ENCODE peak calls at places on chromosome 17, in nine cellular contexts. One of them, this sample, is unnamed.

GRCh38 chr17:73575470-73576235 is 68.6 kb downstream of the SDK2 start:
- DNase-seq in suprapubic skin: no peak
- DNase-seq in HEK293T: no peak
- DNase-seq in stimulated activated CD4-positive, alpha-beta T cell treated with anti-CD3 and anti-CD28 coated beads, Interleukin-12 subunit alpha, Interleukin-12 subunit beta, amount 100 ng/mL, for 4 hours: no peak
- DNase-seq in M059J: no peak
- DNase-seq in lower lobe of right lung: no peak
- DNase-seq in NCI-H2081: peak
- DNase-seq in HFFc6: no peak
- DNase-seq in activated T-helper 1 cell treated with anti-CD3 and anti-CD28 coated beads, Interleukin-12 subunit alpha, Interleukin-12 subunit beta, Interleukin-2, Interleukin-4 antibody, amounts not matched to agents 30 ng/mL and 10 ng/mL and 1 ng/mL, durations not matched to agents 14 hours and 24 hours and 36 hours: no peak
- DNase-seq in this sample: peak

GRCh38 chr17:38777641-38778250 is 21.6 kb downstream of the PIP4K2B start:
- DNase-seq in activated T-helper 1 cell treated with anti-CD3 and anti-CD28 coated beads, Interleukin-12 subunit alpha, Interleukin-12 subunit beta, Interleukin-2, Interleukin-4 antibody, amounts not matched to agents 30 ng/mL and 10 ng/mL and 1 ng/mL, durations not matched to agents 14 hours and 24 hours and 36 hours: no peak
- DNase-seq in NCI-H2081: no peak
- DNase-seq in M059J: no peak
- DNase-seq in lower lobe of right lung: no peak
- DNase-seq in suprapubic skin: no peak
- DNase-seq in stimulated activated CD4-positive, alpha-beta T cell treated with anti-CD3 and anti-CD28 coated beads, Interleukin-12 subunit alpha, Interleukin-12 subunit beta, amount 100 ng/mL, for 4 hours: no peak
- DNase-seq in HEK293T: no peak
- DNase-seq in HFFc6: peak
- DNase-seq in this sample: no peak

GRCh38 chr17:75238684-75239191 is 22.7 kb downstream of the GGA3 start:
- DNase-seq in suprapubic skin: no peak
- DNase-seq in lower lobe of right lung: no peak
- DNase-seq in HFFc6: peak
- DNase-seq in activated T-helper 1 cell treated with anti-CD3 and anti-CD28 coated beads, Interleukin-12 subunit alpha, Interleukin-12 subunit beta, Interleukin-2, Interleukin-4 antibody, amounts not matched to agents 30 ng/mL and 10 ng/mL and 1 ng/mL, durations not matched to agents 14 hours and 24 hours and 36 hours: peak
- DNase-seq in NCI-H2081: peak
- DNase-seq in M059J: peak
- DNase-seq in HEK293T: peak
- DNase-seq in stimulated activated CD4-positive, alpha-beta T cell treated with anti-CD3 and anti-CD28 coated beads, Interleukin-12 subunit alpha, Interleukin-12 subunit beta, amount 100 ng/mL, for 4 hours: peak
- DNase-seq in this sample: no peak

GRCh38 chr17:4902540-4902939 is 358 bp downstream of the CHRNE start:
- DNase-seq in activated T-helper 1 cell treated with anti-CD3 and anti-CD28 coated beads, Interleukin-12 subunit alpha, Interleukin-12 subunit beta, Interleukin-2, Interleukin-4 antibody, amounts not matched to agents 30 ng/mL and 10 ng/mL and 1 ng/mL, durations not matched to agents 14 hours and 24 hours and 36 hours: no peak
- DNase-seq in suprapubic skin: no peak
- DNase-seq in HEK293T: no peak
- DNase-seq in lower lobe of right lung: peak
- DNase-seq in NCI-H2081: no peak
- DNase-seq in stimulated activated CD4-positive, alpha-beta T cell treated with anti-CD3 and anti-CD28 coated beads, Interleukin-12 subunit alpha, Interleukin-12 subunit beta, amount 100 ng/mL, for 4 hours: no peak
- DNase-seq in M059J: no peak
- DNase-seq in HFFc6: no peak
- DNase-seq in this sample: no peak

GRCh38 chr17:781920-782731 is at the start of the genes GLOD4 and MRM3:
- DNase-seq in HEK293T: peak
- DNase-seq in M059J: peak
- DNase-seq in stimulated activated CD4-positive, alpha-beta T cell treated with anti-CD3 and anti-CD28 coated beads, Interleukin-12 subunit alpha, Interleukin-12 subunit beta, amount 100 ng/mL, for 4 hours: peak
- DNase-seq in suprapubic skin: peak
- DNase-seq in NCI-H2081: peak
- DNase-seq in activated T-helper 1 cell treated with anti-CD3 and anti-CD28 coated beads, Interleukin-12 subunit alpha, Interleukin-12 subunit beta, Interleukin-2, Interleukin-4 antibody, amounts not matched to agents 30 ng/mL and 10 ng/mL and 1 ng/mL, durations not matched to agents 14 hours and 24 hours and 36 hours: peak
- DNase-seq in lower lobe of right lung: peak
- DNase-seq in HFFc6: peak
- DNase-seq in this sample: peak

GRCh38 chr17:57312242-57312641 is 55.9 kb downstream of the MSI2 start:
- DNase-seq in M059J: no peak
- DNase-seq in stimulated activated CD4-positive, alpha-beta T cell treated with anti-CD3 and anti-CD28 coated beads, Interleukin-12 subunit alpha, Interleukin-12 subunit beta, amount 100 ng/mL, for 4 hours: no peak
- DNase-seq in activated T-helper 1 cell treated with anti-CD3 and anti-CD28 coated beads, Interleukin-12 subunit alpha, Interleukin-12 subunit beta, Interleukin-2, Interleukin-4 antibody, amounts not matched to agents 30 ng/mL and 10 ng/mL and 1 ng/mL, durations not matched to agents 14 hours and 24 hours and 36 hours: no peak
- DNase-seq in HFFc6: no peak
- DNase-seq in HEK293T: no peak
- DNase-seq in lower lobe of right lung: no peak
- DNase-seq in suprapubic skin: no peak
- DNase-seq in NCI-H2081: no peak
- DNase-seq in this sample: no peak

GRCh38 chr17:19641687-19642372 is 6.7 kb upstream of the ALDH3A2 start:
- DNase-seq in stimulated activated CD4-positive, alpha-beta T cell treated with anti-CD3 and anti-CD28 coated beads, Interleukin-12 subunit alpha, Interleukin-12 subunit beta, amount 100 ng/mL, for 4 hours: no peak
- DNase-seq in suprapubic skin: no peak
- DNase-seq in HEK293T: no peak
- DNase-seq in NCI-H2081: no peak
- DNase-seq in HFFc6: no peak
- DNase-seq in activated T-helper 1 cell treated with anti-CD3 and anti-CD28 coated beads, Interleukin-12 subunit alpha, Interleukin-12 subunit beta, Interleukin-2, Interleukin-4 antibody, amounts not matched to agents 30 ng/mL and 10 ng/mL and 1 ng/mL, durations not matched to agents 14 hours and 24 hours and 36 hours: no peak
- DNase-seq in lower lobe of right lung: no peak
- DNase-seq in M059J: no peak
- DNase-seq in this sample: no peak

GRCh38 chr17:35947156-35947585 is 3.7 kb upstream of the LYZL6 start:
- DNase-seq in stimulated activated CD4-positive, alpha-beta T cell treated with anti-CD3 and anti-CD28 coated beads, Interleukin-12 subunit alpha, Interleukin-12 subunit beta, amount 100 ng/mL, for 4 hours: peak
- DNase-seq in HEK293T: peak
- DNase-seq in HFFc6: peak
- DNase-seq in lower lobe of right lung: no peak
- DNase-seq in NCI-H2081: peak
- DNase-seq in suprapubic skin: no peak
- DNase-seq in activated T-helper 1 cell treated with anti-CD3 and anti-CD28 coated beads, Interleukin-12 subunit alpha, Interleukin-12 subunit beta, Interleukin-2, Interleukin-4 antibody, amounts not matched to agents 30 ng/mL and 10 ng/mL and 1 ng/mL, durations not matched to agents 14 hours and 24 hours and 36 hours: peak
- DNase-seq in M059J: peak
- DNase-seq in this sample: no peak

GRCh38 chr17:38910325-38910724 is 15.1 kb upstream of the LASP1NB start:
- DNase-seq in lower lobe of right lung: peak
- DNase-seq in activated T-helper 1 cell treated with anti-CD3 and anti-CD28 coated beads, Interleukin-12 subunit alpha, Interleukin-12 subunit beta, Interleukin-2, Interleukin-4 antibody, amounts not matched to agents 30 ng/mL and 10 ng/mL and 1 ng/mL, durations not matched to agents 14 hours and 24 hours and 36 hours: no peak
- DNase-seq in HFFc6: no peak
- DNase-seq in NCI-H2081: no peak
- DNase-seq in HEK293T: no peak
- DNase-seq in suprapubic skin: peak
- DNase-seq in M059J: no peak
- DNase-seq in stimulated activated CD4-positive, alpha-beta T cell treated with anti-CD3 and anti-CD28 coated beads, Interleukin-12 subunit alpha, Interleukin-12 subunit beta, amount 100 ng/mL, for 4 hours: no peak
- DNase-seq in this sample: no peak

GRCh38 chr17:42519546-42520444 is 16.2 kb upstream of the NAGLU start:
- DNase-seq in stimulated activated CD4-positive, alpha-beta T cell treated with anti-CD3 and anti-CD28 coated beads, Interleukin-12 subunit alpha, Interleukin-12 subunit beta, amount 100 ng/mL, for 4 hours: no peak
- DNase-seq in M059J: peak
- DNase-seq in activated T-helper 1 cell treated with anti-CD3 and anti-CD28 coated beads, Interleukin-12 subunit alpha, Interleukin-12 subunit beta, Interleukin-2, Interleukin-4 antibody, amounts not matched to agents 30 ng/mL and 10 ng/mL and 1 ng/mL, durations not matched to agents 14 hours and 24 hours and 36 hours: no peak
- DNase-seq in suprapubic skin: peak
- DNase-seq in HEK293T: no peak
- DNase-seq in HFFc6: peak
- DNase-seq in NCI-H2081: no peak
- DNase-seq in lower lobe of right lung: peak
- DNase-seq in this sample: peak

GRCh38 chr17:47604268-47604927 is 45.3 kb upstream of the KPNB1 start:
- DNase-seq in activated T-helper 1 cell treated with anti-CD3 and anti-CD28 coated beads, Interleukin-12 subunit alpha, Interleukin-12 subunit beta, Interleukin-2, Interleukin-4 antibody, amounts not matched to agents 30 ng/mL and 10 ng/mL and 1 ng/mL, durations not matched to agents 14 hours and 24 hours and 36 hours: no peak
- DNase-seq in HEK293T: no peak
- DNase-seq in HFFc6: peak
- DNase-seq in M059J: peak
- DNase-seq in stimulated activated CD4-positive, alpha-beta T cell treated with anti-CD3 and anti-CD28 coated beads, Interleukin-12 subunit alpha, Interleukin-12 subunit beta, amount 100 ng/mL, for 4 hours: no peak
- DNase-seq in lower lobe of right lung: no peak
- DNase-seq in suprapubic skin: no peak
- DNase-seq in NCI-H2081: peak
- DNase-seq in this sample: no peak

GRCh38 chr17:57949649-57950048 is 5.6 kb downstream of the CUEDC1 start:
- DNase-seq in stimulated activated CD4-positive, alpha-beta T cell treated with anti-CD3 and anti-CD28 coated beads, Interleukin-12 subunit alpha, Interleukin-12 subunit beta, amount 100 ng/mL, for 4 hours: no peak
- DNase-seq in M059J: peak
- DNase-seq in HFFc6: peak
- DNase-seq in activated T-helper 1 cell treated with anti-CD3 and anti-CD28 coated beads, Interleukin-12 subunit alpha, Interleukin-12 subunit beta, Interleukin-2, Interleukin-4 antibody, amounts not matched to agents 30 ng/mL and 10 ng/mL and 1 ng/mL, durations not matched to agents 14 hours and 24 hours and 36 hours: no peak
- DNase-seq in lower lobe of right lung: peak
- DNase-seq in HEK293T: no peak
- DNase-seq in suprapubic skin: no peak
- DNase-seq in NCI-H2081: no peak
- DNase-seq in this sample: no peak

GRCh38 chr17:67779098-67779672 is 46.1 kb upstream of the BPTF start:
- DNase-seq in NCI-H2081: no peak
- DNase-seq in suprapubic skin: no peak
- DNase-seq in HEK293T: peak
- DNase-seq in lower lobe of right lung: no peak
- DNase-seq in activated T-helper 1 cell treated with anti-CD3 and anti-CD28 coated beads, Interleukin-12 subunit alpha, Interleukin-12 subunit beta, Interleukin-2, Interleukin-4 antibody, amounts not matched to agents 30 ng/mL and 10 ng/mL and 1 ng/mL, durations not matched to agents 14 hours and 24 hours and 36 hours: no peak
- DNase-seq in stimulated activated CD4-positive, alpha-beta T cell treated with anti-CD3 and anti-CD28 coated beads, Interleukin-12 subunit alpha, Interleukin-12 subunit beta, amount 100 ng/mL, for 4 hours: peak
- DNase-seq in HFFc6: no peak
- DNase-seq in M059J: peak
- DNase-seq in this sample: no peak

GRCh38 chr17:52120465-52120864 is 38.0 kb downstream of the CA10 start:
- DNase-seq in NCI-H2081: no peak
- DNase-seq in stimulated activated CD4-positive, alpha-beta T cell treated with anti-CD3 and anti-CD28 coated beads, Interleukin-12 subunit alpha, Interleukin-12 subunit beta, amount 100 ng/mL, for 4 hours: no peak
- DNase-seq in HEK293T: no peak
- DNase-seq in lower lobe of right lung: no peak
- DNase-seq in M059J: no peak
- DNase-seq in HFFc6: no peak
- DNase-seq in activated T-helper 1 cell treated with anti-CD3 and anti-CD28 coated beads, Interleukin-12 subunit alpha, Interleukin-12 subunit beta, Interleukin-2, Interleukin-4 antibody, amounts not matched to agents 30 ng/mL and 10 ng/mL and 1 ng/mL, durations not matched to agents 14 hours and 24 hours and 36 hours: no peak
- DNase-seq in suprapubic skin: no peak
- DNase-seq in this sample: no peak

GRCh38 chr17:5762191-5762590 is 177.9 kb upstream of the NLRP1 start:
- DNase-seq in NCI-H2081: no peak
- DNase-seq in stimulated activated CD4-positive, alpha-beta T cell treated with anti-CD3 and anti-CD28 coated beads, Interleukin-12 subunit alpha, Interleukin-12 subunit beta, amount 100 ng/mL, for 4 hours: no peak
- DNase-seq in activated T-helper 1 cell treated with anti-CD3 and anti-CD28 coated beads, Interleukin-12 subunit alpha, Interleukin-12 subunit beta, Interleukin-2, Interleukin-4 antibody, amounts not matched to agents 30 ng/mL and 10 ng/mL and 1 ng/mL, durations not matched to agents 14 hours and 24 hours and 36 hours: no peak
- DNase-seq in suprapubic skin: peak
- DNase-seq in HEK293T: no peak
- DNase-seq in HFFc6: no peak
- DNase-seq in lower lobe of right lung: no peak
- DNase-seq in M059J: no peak
- DNase-seq in this sample: no peak

GRCh38 chr17:63399856-63400255 is 46.2 kb downstream of the CYB561 start:
- DNase-seq in lower lobe of right lung: no peak
- DNase-seq in M059J: peak
- DNase-seq in activated T-helper 1 cell treated with anti-CD3 and anti-CD28 coated beads, Interleukin-12 subunit alpha, Interleukin-12 subunit beta, Interleukin-2, Interleukin-4 antibody, amounts not matched to agents 30 ng/mL and 10 ng/mL and 1 ng/mL, durations not matched to agents 14 hours and 24 hours and 36 hours: no peak
- DNase-seq in HEK293T: no peak
- DNase-seq in NCI-H2081: no peak
- DNase-seq in stimulated activated CD4-positive, alpha-beta T cell treated with anti-CD3 and anti-CD28 coated beads, Interleukin-12 subunit alpha, Interleukin-12 subunit beta, amount 100 ng/mL, for 4 hours: no peak
- DNase-seq in suprapubic skin: peak
- DNase-seq in HFFc6: peak
- DNase-seq in this sample: no peak

GRCh38 chr17:70563301-70563820 is 394.0 kb downstream of the KCNJ2 start:
- DNase-seq in stimulated activated CD4-positive, alpha-beta T cell treated with anti-CD3 and anti-CD28 coated beads, Interleukin-12 subunit alpha, Interleukin-12 subunit beta, amount 100 ng/mL, for 4 hours: no peak
- DNase-seq in activated T-helper 1 cell treated with anti-CD3 and anti-CD28 coated beads, Interleukin-12 subunit alpha, Interleukin-12 subunit beta, Interleukin-2, Interleukin-4 antibody, amounts not matched to agents 30 ng/mL and 10 ng/mL and 1 ng/mL, durations not matched to agents 14 hours and 24 hours and 36 hours: no peak
- DNase-seq in M059J: peak
- DNase-seq in suprapubic skin: no peak
- DNase-seq in lower lobe of right lung: no peak
- DNase-seq in HEK293T: no peak
- DNase-seq in HFFc6: no peak
- DNase-seq in NCI-H2081: peak
- DNase-seq in this sample: no peak

GRCh38 chr17:53472586-53472985 is 350.1 kb upstream of the KIF2B start:
- DNase-seq in suprapubic skin: no peak
- DNase-seq in HEK293T: no peak
- DNase-seq in activated T-helper 1 cell treated with anti-CD3 and anti-CD28 coated beads, Interleukin-12 subunit alpha, Interleukin-12 subunit beta, Interleukin-2, Interleukin-4 antibody, amounts not matched to agents 30 ng/mL and 10 ng/mL and 1 ng/mL, durations not matched to agents 14 hours and 24 hours and 36 hours: no peak
- DNase-seq in lower lobe of right lung: no peak
- DNase-seq in NCI-H2081: no peak
- DNase-seq in HFFc6: no peak
- DNase-seq in M059J: peak
- DNase-seq in stimulated activated CD4-positive, alpha-beta T cell treated with anti-CD3 and anti-CD28 coated beads, Interleukin-12 subunit alpha, Interleukin-12 subunit beta, amount 100 ng/mL, for 4 hours: no peak
- DNase-seq in this sample: no peak

GRCh38 chr17:46085522-46085921 is 86.5 kb downstream of the STH start:
- DNase-seq in stimulated activated CD4-positive, alpha-beta T cell treated with anti-CD3 and anti-CD28 coated beads, Interleukin-12 subunit alpha, Interleukin-12 subunit beta, amount 100 ng/mL, for 4 hours: no peak
- DNase-seq in lower lobe of right lung: no peak
- DNase-seq in HFFc6: no peak
- DNase-seq in HEK293T: no peak
- DNase-seq in NCI-H2081: no peak
- DNase-seq in activated T-helper 1 cell treated with anti-CD3 and anti-CD28 coated beads, Interleukin-12 subunit alpha, Interleukin-12 subunit beta, Interleukin-2, Interleukin-4 antibody, amounts not matched to agents 30 ng/mL and 10 ng/mL and 1 ng/mL, durations not matched to agents 14 hours and 24 hours and 36 hours: no peak
- DNase-seq in M059J: no peak
- DNase-seq in suprapubic skin: no peak
- DNase-seq in this sample: no peak

GRCh38 chr17:22505660-22506059 is 813.3 kb downstream of the KCNJ18 start:
- DNase-seq in NCI-H2081: no peak
- DNase-seq in stimulated activated CD4-positive, alpha-beta T cell treated with anti-CD3 and anti-CD28 coated beads, Interleukin-12 subunit alpha, Interleukin-12 subunit beta, amount 100 ng/mL, for 4 hours: no peak
- DNase-seq in HEK293T: no peak
- DNase-seq in M059J: no peak
- DNase-seq in activated T-helper 1 cell treated with anti-CD3 and anti-CD28 coated beads, Interleukin-12 subunit alpha, Interleukin-12 subunit beta, Interleukin-2, Interleukin-4 antibody, amounts not matched to agents 30 ng/mL and 10 ng/mL and 1 ng/mL, durations not matched to agents 14 hours and 24 hours and 36 hours: no peak
- DNase-seq in lower lobe of right lung: no peak
- DNase-seq in suprapubic skin: no peak
- DNase-seq in HFFc6: no peak
- DNase-seq in this sample: no peak

GRCh38 chr17:58263773-58264172 is 17.0 kb downstream of the MPO start:
- DNase-seq in HFFc6: no peak
- DNase-seq in HEK293T: no peak
- DNase-seq in suprapubic skin: no peak
- DNase-seq in M059J: no peak
- DNase-seq in lower lobe of right lung: no peak
- DNase-seq in NCI-H2081: no peak
- DNase-seq in activated T-helper 1 cell treated with anti-CD3 and anti-CD28 coated beads, Interleukin-12 subunit alpha, Interleukin-12 subunit beta, Interleukin-2, Interleukin-4 antibody, amounts not matched to agents 30 ng/mL and 10 ng/mL and 1 ng/mL, durations not matched to agents 14 hours and 24 hours and 36 hours: no peak
- DNase-seq in stimulated activated CD4-positive, alpha-beta T cell treated with anti-CD3 and anti-CD28 coated beads, Interleukin-12 subunit alpha, Interleukin-12 subunit beta, amount 100 ng/mL, for 4 hours: no peak
- DNase-seq in this sample: no peak

GRCh38 chr17:234163-235047 is 53.0 kb upstream of the DOC2B start:
- DNase-seq in lower lobe of right lung: peak
- DNase-seq in NCI-H2081: no peak
- DNase-seq in suprapubic skin: peak
- DNase-seq in HEK293T: no peak
- DNase-seq in activated T-helper 1 cell treated with anti-CD3 and anti-CD28 coated beads, Interleukin-12 subunit alpha, Interleukin-12 subunit beta, Interleukin-2, Interleukin-4 antibody, amounts not matched to agents 30 ng/mL and 10 ng/mL and 1 ng/mL, durations not matched to agents 14 hours and 24 hours and 36 hours: no peak
- DNase-seq in HFFc6: no peak
- DNase-seq in M059J: no peak
- DNase-seq in stimulated activated CD4-positive, alpha-beta T cell treated with anti-CD3 and anti-CD28 coated beads, Interleukin-12 subunit alpha, Interleukin-12 subunit beta, amount 100 ng/mL, for 4 hours: no peak
- DNase-seq in this sample: peak

GRCh38 chr17:3681057-3681456 is 12.4 kb downstream of the EMC6 start:
- DNase-seq in lower lobe of right lung: no peak
- DNase-seq in NCI-H2081: no peak
- DNase-seq in HFFc6: no peak
- DNase-seq in M059J: no peak
- DNase-seq in activated T-helper 1 cell treated with anti-CD3 and anti-CD28 coated beads, Interleukin-12 subunit alpha, Interleukin-12 subunit beta, Interleukin-2, Interleukin-4 antibody, amounts not matched to agents 30 ng/mL and 10 ng/mL and 1 ng/mL, durations not matched to agents 14 hours and 24 hours and 36 hours: no peak
- DNase-seq in suprapubic skin: no peak
- DNase-seq in stimulated activated CD4-positive, alpha-beta T cell treated with anti-CD3 and anti-CD28 coated beads, Interleukin-12 subunit alpha, Interleukin-12 subunit beta, amount 100 ng/mL, for 4 hours: no peak
- DNase-seq in HEK293T: no peak
- DNase-seq in this sample: no peak

GRCh38 chr17:17356149-17356930 is 53.2 kb downstream of the NT5M start:
- DNase-seq in HEK293T: peak
- DNase-seq in suprapubic skin: peak
- DNase-seq in lower lobe of right lung: peak
- DNase-seq in M059J: peak
- DNase-seq in NCI-H2081: peak
- DNase-seq in activated T-helper 1 cell treated with anti-CD3 and anti-CD28 coated beads, Interleukin-12 subunit alpha, Interleukin-12 subunit beta, Interleukin-2, Interleukin-4 antibody, amounts not matched to agents 30 ng/mL and 10 ng/mL and 1 ng/mL, durations not matched to agents 14 hours and 24 hours and 36 hours: peak
- DNase-seq in stimulated activated CD4-positive, alpha-beta T cell treated with anti-CD3 and anti-CD28 coated beads, Interleukin-12 subunit alpha, Interleukin-12 subunit beta, amount 100 ng/mL, for 4 hours: peak
- DNase-seq in HFFc6: peak
- DNase-seq in this sample: no peak

GRCh38 chr17:9308069-9308468 is 267.6 kb downstream of the STX8 start:
- DNase-seq in suprapubic skin: no peak
- DNase-seq in HEK293T: no peak
- DNase-seq in lower lobe of right lung: no peak
- DNase-seq in stimulated activated CD4-positive, alpha-beta T cell treated with anti-CD3 and anti-CD28 coated beads, Interleukin-12 subunit alpha, Interleukin-12 subunit beta, amount 100 ng/mL, for 4 hours: no peak
- DNase-seq in activated T-helper 1 cell treated with anti-CD3 and anti-CD28 coated beads, Interleukin-12 subunit alpha, Interleukin-12 subunit beta, Interleukin-2, Interleukin-4 antibody, amounts not matched to agents 30 ng/mL and 10 ng/mL and 1 ng/mL, durations not matched to agents 14 hours and 24 hours and 36 hours: no peak
- DNase-seq in HFFc6: no peak
- DNase-seq in M059J: no peak
- DNase-seq in NCI-H2081: no peak
- DNase-seq in this sample: no peak

GRCh38 chr17:5912927-5913565 is 157.1 kb upstream of the WSCD1 start:
- DNase-seq in NCI-H2081: peak
- DNase-seq in HEK293T: no peak
- DNase-seq in lower lobe of right lung: no peak
- DNase-seq in suprapubic skin: no peak
- DNase-seq in stimulated activated CD4-positive, alpha-beta T cell treated with anti-CD3 and anti-CD28 coated beads, Interleukin-12 subunit alpha, Interleukin-12 subunit beta, amount 100 ng/mL, for 4 hours: no peak
- DNase-seq in HFFc6: no peak
- DNase-seq in activated T-helper 1 cell treated with anti-CD3 and anti-CD28 coated beads, Interleukin-12 subunit alpha, Interleukin-12 subunit beta, Interleukin-2, Interleukin-4 antibody, amounts not matched to agents 30 ng/mL and 10 ng/mL and 1 ng/mL, durations not matched to agents 14 hours and 24 hours and 36 hours: no peak
- DNase-seq in M059J: no peak
- DNase-seq in this sample: no peak

GRCh38 chr17:860805-861204 is 78.7 kb downstream of the MRM3 start:
- DNase-seq in HEK293T: no peak
- DNase-seq in suprapubic skin: no peak
- DNase-seq in activated T-helper 1 cell treated with anti-CD3 and anti-CD28 coated beads, Interleukin-12 subunit alpha, Interleukin-12 subunit beta, Interleukin-2, Interleukin-4 antibody, amounts not matched to agents 30 ng/mL and 10 ng/mL and 1 ng/mL, durations not matched to agents 14 hours and 24 hours and 36 hours: no peak
- DNase-seq in lower lobe of right lung: no peak
- DNase-seq in stimulated activated CD4-positive, alpha-beta T cell treated with anti-CD3 and anti-CD28 coated beads, Interleukin-12 subunit alpha, Interleukin-12 subunit beta, amount 100 ng/mL, for 4 hours: no peak
- DNase-seq in NCI-H2081: no peak
- DNase-seq in M059J: no peak
- DNase-seq in HFFc6: no peak
- DNase-seq in this sample: no peak

GRCh38 chr17:67546578-67547527 is 169.8 kb downstream of the PITPNC1 start:
- DNase-seq in HEK293T: no peak
- DNase-seq in stimulated activated CD4-positive, alpha-beta T cell treated with anti-CD3 and anti-CD28 coated beads, Interleukin-12 subunit alpha, Interleukin-12 subunit beta, amount 100 ng/mL, for 4 hours: no peak
- DNase-seq in HFFc6: no peak
- DNase-seq in suprapubic skin: no peak
- DNase-seq in NCI-H2081: no peak
- DNase-seq in lower lobe of right lung: peak
- DNase-seq in activated T-helper 1 cell treated with anti-CD3 and anti-CD28 coated beads, Interleukin-12 subunit alpha, Interleukin-12 subunit beta, Interleukin-2, Interleukin-4 antibody, amounts not matched to agents 30 ng/mL and 10 ng/mL and 1 ng/mL, durations not matched to agents 14 hours and 24 hours and 36 hours: no peak
- DNase-seq in M059J: no peak
- DNase-seq in this sample: no peak

GRCh38 chr17:37106049-37106448 is 157.3 kb downstream of the AATF start:
- DNase-seq in suprapubic skin: no peak
- DNase-seq in lower lobe of right lung: no peak
- DNase-seq in activated T-helper 1 cell treated with anti-CD3 and anti-CD28 coated beads, Interleukin-12 subunit alpha, Interleukin-12 subunit beta, Interleukin-2, Interleukin-4 antibody, amounts not matched to agents 30 ng/mL and 10 ng/mL and 1 ng/mL, durations not matched to agents 14 hours and 24 hours and 36 hours: no peak
- DNase-seq in HFFc6: no peak
- DNase-seq in M059J: no peak
- DNase-seq in HEK293T: no peak
- DNase-seq in NCI-H2081: peak
- DNase-seq in stimulated activated CD4-positive, alpha-beta T cell treated with anti-CD3 and anti-CD28 coated beads, Interleukin-12 subunit alpha, Interleukin-12 subunit beta, amount 100 ng/mL, for 4 hours: no peak
- DNase-seq in this sample: no peak

GRCh38 chr17:38600906-38601305 is 4.8 kb downstream of the SRCIN1 start:
- DNase-seq in M059J: no peak
- DNase-seq in NCI-H2081: no peak
- DNase-seq in stimulated activated CD4-positive, alpha-beta T cell treated with anti-CD3 and anti-CD28 coated beads, Interleukin-12 subunit alpha, Interleukin-12 subunit beta, amount 100 ng/mL, for 4 hours: no peak
- DNase-seq in suprapubic skin: no peak
- DNase-seq in HFFc6: no peak
- DNase-seq in lower lobe of right lung: no peak
- DNase-seq in activated T-helper 1 cell treated with anti-CD3 and anti-CD28 coated beads, Interleukin-12 subunit alpha, Interleukin-12 subunit beta, Interleukin-2, Interleukin-4 antibody, amounts not matched to agents 30 ng/mL and 10 ng/mL and 1 ng/mL, durations not matched to agents 14 hours and 24 hours and 36 hours: no peak
- DNase-seq in HEK293T: no peak
- DNase-seq in this sample: no peak

GRCh38 chr17:44628234-44629188 is 27.8 kb upstream of the MEIOC start:
- DNase-seq in lower lobe of right lung: peak
- DNase-seq in HEK293T: no peak
- DNase-seq in suprapubic skin: no peak
- DNase-seq in M059J: no peak
- DNase-seq in HFFc6: no peak
- DNase-seq in activated T-helper 1 cell treated with anti-CD3 and anti-CD28 coated beads, Interleukin-12 subunit alpha, Interleukin-12 subunit beta, Interleukin-2, Interleukin-4 antibody, amounts not matched to agents 30 ng/mL and 10 ng/mL and 1 ng/mL, durations not matched to agents 14 hours and 24 hours and 36 hours: no peak
- DNase-seq in stimulated activated CD4-positive, alpha-beta T cell treated with anti-CD3 and anti-CD28 coated beads, Interleukin-12 subunit alpha, Interleukin-12 subunit beta, amount 100 ng/mL, for 4 hours: no peak
- DNase-seq in NCI-H2081: peak
- DNase-seq in this sample: no peak

This sample was measured in RWPE2.